ENCODE peak calls at places on chromosomes 12 and 14, in seven cellular contexts. K is frontal cortex, E is mucosa of gallbladder, O is endodermal cell, Y is NCI-H2171 treated with DMSO at 0.1 percent for 48 hours, B is NCI-H748 treated with DMSO at 0.1 percent for 48 hours, X is iris pigment epithelial cell. Z is an unnamed sample.

GRCh38 chr12:2970744-2971143 is 11.5 kb downstream of the TEAD4 start:
- DNase-seq in K (no peak), O (no peak), Y (no peak), X (peak), B (no peak), E (no peak), Z (no peak)

GRCh38 chr14:89542768-89543419 is 125.9 kb upstream of the FOXN3 start:
- DNase-seq in O (no peak), Y (no peak), K (no peak), B (no peak), X (no peak), E (no peak), Z (no peak)

GRCh38 chr14:37246427-37246829 is 48.7 kb downstream of the MIPOL1 start:
- DNase-seq in X (peak), B (peak), K (no peak), Y (peak), O (no peak), E (no peak), Z (no peak)

GRCh38 chr12:49033611-49034286 is 15.2 kb upstream of the PRKAG1 start:
- DNase-seq in B (no peak), X (no peak), O (no peak), K (no peak), E (no peak), Y (no peak), Z (no peak)

GRCh38 chr12:127809236-127809635 is 457.7 kb upstream of the TMEM132C start:
- DNase-seq in B (no peak), K (no peak), E (peak), O (no peak), X (peak), Y (peak), Z (no peak)

GRCh38 chr14:103093856-103094405 is 594 bp upstream of the EXOC3L4 start:
- DNase-seq in E (no peak), B (no peak), O (no peak), X (no peak), Y (no peak), K (no peak), Z (no peak)

GRCh38 chr14:104150201-104151027 is 12.0 kb downstream of the KIF26A start:
- DNase-seq in K (no peak), E (peak), Y (peak), O (peak), B (no peak), X (peak), Z (no peak)

GRCh38 chr14:77275041-77275854 is 4.2 kb upstream of the NGB start:
- DNase-seq in B (no peak), Y (no peak), K (no peak), O (no peak), E (no peak), X (no peak), Z (no peak)

GRCh38 chr12:101992091-101992490 is 69.7 kb downstream of the WASHC3 start:
- DNase-seq in O (no peak), E (no peak), Y (no peak), K (no peak), B (no peak), X (peak), Z (no peak)

GRCh38 chr14:93954900-93955891 is 21.2 kb downstream of the ASB2 start:
- DNase-seq in Y (no peak), E (peak), X (no peak), O (no peak), K (no peak), B (no peak), Z (no peak)

GRCh38 chr14:85534914-85535313 is 5.0 kb downstream of the FLRT2 start:
- DNase-seq in B (no peak), K (no peak), E (no peak), X (peak), Y (peak), O (peak), Z (no peak)

GRCh38 chr14:60722836-60723217 is 1.3 kb downstream of the SIX4 start:
- DNase-seq in B (peak), O (no peak), K (peak), X (peak), E (no peak), Y (peak), Z (peak)

GRCh38 chr12:84619053-84619452 is 293.5 kb downstream of the SLC6A15 start:
- DNase-seq in Y (peak), K (no peak), B (no peak), E (no peak), X (no peak), O (no peak), Z (no peak)

GRCh38 chr12:16165506-16165905 is 112.0 kb downstream of the SLC15A5 start:
- DNase-seq in K (no peak), X (peak), Y (peak), B (peak), O (peak), E (peak), Z (peak)

GRCh38 chr14:64971890-64972785 is at the start of gene RAB15:
- DNase-seq in X (peak), Y (peak), B (no peak), O (peak), E (no peak), K (peak), Z (no peak)

GRCh38 chr14:52951730-52952481 is 1.1 kb upstream of the FERMT2 start:
- DNase-seq in O (peak), X (peak), B (peak), Y (peak), E (peak), K (peak), Z (peak)

GRCh38 chr12:62604856-62605255 is 138.2 kb downstream of the MON2 start:
- DNase-seq in Y (no peak), E (no peak), B (no peak), O (no peak), K (no peak), X (peak), Z (no peak)

GRCh38 chr12:122350444-122350843 is 72.0 kb downstream of the CLIP1 start:
- DNase-seq in E (peak), Y (no peak), X (peak), O (no peak), K (no peak), B (no peak), Z (peak)

GRCh38 chr14:56299306-56299984 is 181.2 kb downstream of the PELI2 start:
- DNase-seq in B (no peak), E (no peak), X (peak), K (no peak), Y (no peak), O (no peak), Z (no peak)

GRCh38 chr14:72416081-72416849 is 477.6 kb downstream of the DPF3 start:
- DNase-seq in E (no peak), X (no peak), K (no peak), B (no peak), O (no peak), Y (no peak), Z (no peak)

GRCh38 chr12:19138551-19139344 is 9.2 kb downstream of the PLEKHA5 start:
- DNase-seq in O (no peak), Y (no peak), X (peak), K (no peak), B (no peak), E (no peak), Z (no peak)

GRCh38 chr14:22556021-22556989 is 32.7 kb downstream of the DAD1 start:
- DNase-seq in O (no peak), K (no peak), B (no peak), E (peak), Y (no peak), X (peak), Z (no peak)

GRCh38 chr12:58359084-58359483 is 417.7 kb downstream of the ATP23 start:
- DNase-seq in K (no peak), Y (no peak), B (no peak), E (no peak), X (no peak), O (no peak), Z (no peak)

GRCh38 chr12:62601765-62602444 is 135.3 kb downstream of the MON2 start:
- DNase-seq in K (no peak), Y (no peak), B (no peak), O (no peak), E (no peak), X (no peak), Z (no peak)

GRCh38 chr12:18634382-18634781 is 103.4 kb downstream of the PLCZ1 start:
- DNase-seq in B (no peak), K (no peak), Y (no peak), O (no peak), X (no peak), E (no peak), Z (no peak)

GRCh38 chr14:91258021-91258618 is 13.6 kb upstream of the GPR68 start:
- DNase-seq in Y (no peak), E (no peak), O (no peak), K (no peak), X (peak), B (no peak), Z (no peak)

GRCh38 chr12:50220357-50221061 is 53.3 kb upstream of the CERS5 start:
- DNase-seq in K (no peak), O (no peak), E (no peak), Y (peak), B (no peak), X (peak), Z (no peak)

GRCh38 chr12:93102744-93103143 is 173.6 kb upstream of the EEA1 start:
- DNase-seq in Y (no peak), X (no peak), E (no peak), K (no peak), O (no peak), B (no peak), Z (no peak)

GRCh38 chr14:104105822-104106470 is 20.4 kb downstream of the ASPG start:
- DNase-seq in O (no peak), Y (no peak), E (no peak), X (no peak), K (no peak), B (no peak), Z (peak)

GRCh38 chr14:76778546-76779215 is 17.4 kb downstream of the VASH1 start:
- DNase-seq in B (no peak), E (no peak), Y (no peak), O (peak), X (no peak), K (no peak), Z (no peak)

GRCh38 chr12:130161261-130162231 is 718 bp upstream of the FZD10 start:
- DNase-seq in K (no peak), Y (no peak), E (peak), B (no peak), O (peak), X (peak), Z (peak)

GRCh38 chr12:21144309-21144708 is 13.3 kb downstream of the SLCO1B1 start:
- DNase-seq in X (peak), B (no peak), K (no peak), O (no peak), E (no peak), Y (no peak), Z (no peak)

GRCh38 chr12:106301611-106302321 is 767 bp upstream of the TCP11L2 start:
- DNase-seq in X (peak), E (peak), Y (peak), K (no peak), O (peak), B (peak), Z (peak)

GRCh38 chr14:53509845-53510244 is 356.7 kb upstream of the DDHD1 start:
- DNase-seq in O (no peak), X (no peak), Y (no peak), K (no peak), B (no peak), E (peak), Z (peak)

GRCh38 chr12:26651566-26652188 is 181.3 kb downstream of the ITPR2 start:
- DNase-seq in X (peak), B (peak), K (peak), Y (peak), O (peak), E (peak), Z (no peak)

GRCh38 chr14:65286443-65286842 is 126.1 kb upstream of the FUT8 start:
- DNase-seq in X (no peak), Y (no peak), K (no peak), E (no peak), O (no peak), B (no peak), Z (no peak)

Z was measured in tibial artery.